ENCODE peak calls at places on chromosomes 7 and 10, in nine cellular contexts. N is SW480; M is transverse colon; D is neuronal stem cell; K is activated T-helper 1 cell treated with anti-CD3 and anti-CD28 coated beads, Interleukin-12 subunit alpha, Interleukin-12 subunit beta, Interleukin-2, Interleukin-4 antibody, amounts not matched to agents 30 ng/mL and 10 ng/mL and 1 ng/mL, durations not matched to agents 14 hours and 24 hours and 36 hours; S is substantia nigra; J is NCI-H2171; P is HuH-7.5; Z is NCI-H1694. V is an unnamed sample.

GRCh38 chr10:112361951-112362770 is 11.8 kb upstream of the ACSL5 start:
- DNase-seq in Z (no peak), J (no peak), K (no peak), N (no peak), S (no peak), M (peak), P (no peak), D (no peak), V (no peak)

GRCh38 chr7:22779697-22780096 is 43.0 kb downstream of the TOMM7 start:
- DNase-seq in P (no peak), D (no peak), M (no peak), Z (no peak), S (no peak), J (no peak), N (no peak), K (no peak), V (no peak)

GRCh38 chr10:3468919-3469638 is 296.5 kb upstream of the PITRM1 start:
- DNase-seq in N (peak), M (peak), Z (no peak), D (no peak), K (no peak), P (peak), J (no peak), S (peak), V (peak)

GRCh38 chr7:99788554-99788953 is 4.6 kb upstream of the CYP3A4 start:
- DNase-seq in D (no peak), P (no peak), Z (no peak), N (no peak), M (no peak), K (no peak), J (no peak), S (no peak), V (no peak)

GRCh38 chr7:50229964-50230363 is 74.6 kb upstream of the IKZF1 start:
- DNase-seq in K (no peak), N (no peak), J (no peak), Z (no peak), D (no peak), S (no peak), M (no peak), P (no peak), V (no peak)

GRCh38 chr10:29669149-29669548 is 34.4 kb upstream of the SVIL start:
- DNase-seq in J (no peak), D (no peak), S (no peak), Z (no peak), K (no peak), P (no peak), M (no peak), N (no peak), V (no peak)

GRCh38 chr10:11578802-11579255 is 32.6 kb downstream of the USP6NL start:
- DNase-seq in S (no peak), J (no peak), P (no peak), M (no peak), N (no peak), K (no peak), D (no peak), Z (no peak), V (peak)

GRCh38 chr10:8295311-8295710 is 240.8 kb downstream of the GATA3 start:
- DNase-seq in J (no peak), K (no peak), P (no peak), S (no peak), M (no peak), N (no peak), Z (no peak), D (no peak), V (no peak)

V was measured in GM13977.